ENCODE peak calls at places on chromosomes 3 and 15, in five cellular contexts. One of them, this sample, is unnamed.

GRCh38 chr3:172808969-172809546 is 58.5 kb downstream of the ECT2 start:
- DNase-seq in mesendoderm: peak; percentile 33
- DNase-seq in NCI-H460: peak; percentile 30
- DNase-seq in activated T-cell treated with anti-CD3 and anti-CD28 coated beads, Interleukin-2, amount 50 U/mL, for 72 hours: no peak
- DNase-seq in foreskin fibroblast: peak; percentile 56
- DNase-seq in this sample: no peak

GRCh38 chr3:66693461-66693912 is 192.7 kb upstream of the LRIG1 start:
- DNase-seq in NCI-H460: no peak
- DNase-seq in foreskin fibroblast: peak; percentile 56
- DNase-seq in activated T-cell treated with anti-CD3 and anti-CD28 coated beads, Interleukin-2, amount 50 U/mL, for 72 hours: no peak
- DNase-seq in mesendoderm: no peak
- DNase-seq in this sample: no peak

GRCh38 chr15:20295238-20295811 is 246.3 kb downstream of the GOLGA6L6 start:
- DNase-seq in NCI-H460: no peak
- DNase-seq in activated T-cell treated with anti-CD3 and anti-CD28 coated beads, Interleukin-2, amount 50 U/mL, for 72 hours: no peak
- DNase-seq in foreskin fibroblast: no peak
- DNase-seq in mesendoderm: no peak
- DNase-seq in this sample: no peak

GRCh38 chr15:50879016-50879415 is 29.5 kb upstream of the AP4E1 start:
- DNase-seq in activated T-cell treated with anti-CD3 and anti-CD28 coated beads, Interleukin-2, amount 50 U/mL, for 72 hours: peak; percentile 64
- DNase-seq in foreskin fibroblast: no peak
- DNase-seq in NCI-H460: no peak
- DNase-seq in mesendoderm: no peak
- DNase-seq in this sample: no peak

GRCh38 chr3:33884204-33884561 is 85.8 kb downstream of the PDCD6IP start:
- DNase-seq in activated T-cell treated with anti-CD3 and anti-CD28 coated beads, Interleukin-2, amount 50 U/mL, for 72 hours: no peak
- DNase-seq in foreskin fibroblast: peak; percentile 81
- DNase-seq in NCI-H460: peak; percentile 30
- DNase-seq in mesendoderm: peak; percentile 32
- DNase-seq in this sample: no peak

GRCh38 chr3:133464573-133464972 is 64.7 kb downstream of the BFSP2 start:
- DNase-seq in NCI-H460: no peak
- DNase-seq in mesendoderm: no peak
- DNase-seq in activated T-cell treated with anti-CD3 and anti-CD28 coated beads, Interleukin-2, amount 50 U/mL, for 72 hours: no peak
- DNase-seq in foreskin fibroblast: peak; percentile 66
- DNase-seq in this sample: no peak

GRCh38 chr3:87674397-87675161 is 384.2 kb downstream of the CGGBP1 start:
- DNase-seq in NCI-H460: no peak
- DNase-seq in mesendoderm: no peak
- DNase-seq in activated T-cell treated with anti-CD3 and anti-CD28 coated beads, Interleukin-2, amount 50 U/mL, for 72 hours: no peak
- DNase-seq in foreskin fibroblast: no peak
- DNase-seq in this sample: no peak

GRCh38 chr3:125147491-125147820 is 65.1 kb downstream of the SLC12A8 start:
- DNase-seq in foreskin fibroblast: no peak
- DNase-seq in NCI-H460: no peak
- DNase-seq in activated T-cell treated with anti-CD3 and anti-CD28 coated beads, Interleukin-2, amount 50 U/mL, for 72 hours: no peak
- DNase-seq in mesendoderm: no peak
- DNase-seq in this sample: no peak

GRCh38 chr3:74445541-74445940 is 168.9 kb downstream of the CNTN3 start:
- DNase-seq in mesendoderm: no peak
- DNase-seq in activated T-cell treated with anti-CD3 and anti-CD28 coated beads, Interleukin-2, amount 50 U/mL, for 72 hours: no peak
- DNase-seq in NCI-H460: no peak
- DNase-seq in foreskin fibroblast: no peak
- DNase-seq in this sample: no peak

GRCh38 chr3:65778966-65779365 is 259.8 kb downstream of the MAGI1 start:
- DNase-seq in mesendoderm: no peak
- DNase-seq in foreskin fibroblast: peak; percentile 10
- DNase-seq in activated T-cell treated with anti-CD3 and anti-CD28 coated beads, Interleukin-2, amount 50 U/mL, for 72 hours: no peak
- DNase-seq in NCI-H460: no peak
- DNase-seq in this sample: no peak

GRCh38 chr15:80785335-80785734 is 6.2 kb downstream of the CEMIP start:
- DNase-seq in mesendoderm: no peak
- DNase-seq in NCI-H460: no peak
- DNase-seq in foreskin fibroblast: peak; percentile 45
- DNase-seq in activated T-cell treated with anti-CD3 and anti-CD28 coated beads, Interleukin-2, amount 50 U/mL, for 72 hours: no peak
- DNase-seq in this sample: no peak

GRCh38 chr3:106120334-106120733 is 251.5 kb upstream of the CBLB start:
- DNase-seq in activated T-cell treated with anti-CD3 and anti-CD28 coated beads, Interleukin-2, amount 50 U/mL, for 72 hours: no peak
- DNase-seq in foreskin fibroblast: peak; percentile 65
- DNase-seq in NCI-H460: peak; percentile 50
- DNase-seq in mesendoderm: no peak
- DNase-seq in this sample: no peak

GRCh38 chr3:65406470-65406869 is 632.2 kb downstream of the MAGI1 start:
- DNase-seq in mesendoderm: no peak
- DNase-seq in activated T-cell treated with anti-CD3 and anti-CD28 coated beads, Interleukin-2, amount 50 U/mL, for 72 hours: no peak
- DNase-seq in foreskin fibroblast: peak; percentile 76
- DNase-seq in NCI-H460: no peak
- DNase-seq in this sample: no peak

GRCh38 chr3:123732447-123732846 is 147.6 kb upstream of the HACD2 start:
- DNase-seq in activated T-cell treated with anti-CD3 and anti-CD28 coated beads, Interleukin-2, amount 50 U/mL, for 72 hours: peak; percentile 10
- DNase-seq in NCI-H460: no peak
- DNase-seq in foreskin fibroblast: peak; percentile 82
- DNase-seq in mesendoderm: no peak
- DNase-seq in this sample: no peak

GRCh38 chr15:41949400-41950126 is 22.8 kb downstream of the EHD4 start:
- DNase-seq in activated T-cell treated with anti-CD3 and anti-CD28 coated beads, Interleukin-2, amount 50 U/mL, for 72 hours: no peak
- DNase-seq in foreskin fibroblast: no peak
- DNase-seq in NCI-H460: no peak
- DNase-seq in mesendoderm: peak; percentile 85
- DNase-seq in this sample: no peak

GRCh38 chr15:101535170-101535902 is 45.8 kb upstream of the PCSK6 start:
- DNase-seq in mesendoderm: no peak
- DNase-seq in activated T-cell treated with anti-CD3 and anti-CD28 coated beads, Interleukin-2, amount 50 U/mL, for 72 hours: no peak
- DNase-seq in NCI-H460: no peak
- DNase-seq in foreskin fibroblast: no peak
- DNase-seq in this sample: no peak

GRCh38 chr3:170323371-170323770 is 34.1 kb upstream of the SKIL start:
- DNase-seq in NCI-H460: no peak
- DNase-seq in mesendoderm: no peak
- DNase-seq in activated T-cell treated with anti-CD3 and anti-CD28 coated beads, Interleukin-2, amount 50 U/mL, for 72 hours: no peak
- DNase-seq in foreskin fibroblast: no peak
- DNase-seq in this sample: no peak

GRCh38 chr3:11642455-11643162 is 1.1 kb downstream of the VGLL4 start:
- DNase-seq in foreskin fibroblast: peak; percentile 85
- DNase-seq in mesendoderm: peak; percentile 84
- DNase-seq in activated T-cell treated with anti-CD3 and anti-CD28 coated beads, Interleukin-2, amount 50 U/mL, for 72 hours: peak; percentile 65
- DNase-seq in NCI-H460: peak; percentile 39
- DNase-seq in this sample: peak; percentile 78

GRCh38 chr3:8113649-8114048 is 388.0 kb upstream of the LMCD1 start:
- DNase-seq in mesendoderm: peak; percentile 91
- DNase-seq in foreskin fibroblast: no peak
- DNase-seq in activated T-cell treated with anti-CD3 and anti-CD28 coated beads, Interleukin-2, amount 50 U/mL, for 72 hours: no peak
- DNase-seq in NCI-H460: no peak
- DNase-seq in this sample: no peak

GRCh38 chr3:190533511-190534282 is 19.8 kb downstream of the IL1RAP start:
- DNase-seq in activated T-cell treated with anti-CD3 and anti-CD28 coated beads, Interleukin-2, amount 50 U/mL, for 72 hours: no peak
- DNase-seq in mesendoderm: no peak
- DNase-seq in foreskin fibroblast: peak; percentile 71
- DNase-seq in NCI-H460: peak; percentile 56
- DNase-seq in this sample: no peak

GRCh38 chr3:16896094-16896627 is 11.4 kb downstream of the PLCL2 start:
- DNase-seq in NCI-H460: no peak
- DNase-seq in foreskin fibroblast: no peak
- DNase-seq in mesendoderm: no peak
- DNase-seq in activated T-cell treated with anti-CD3 and anti-CD28 coated beads, Interleukin-2, amount 50 U/mL, for 72 hours: no peak
- DNase-seq in this sample: no peak

GRCh38 chr3:15206662-15207576 is 873 bp downstream of the CAPN7 start:
- DNase-seq in NCI-H460: peak; percentile 25
- DNase-seq in foreskin fibroblast: peak; percentile 58
- DNase-seq in activated T-cell treated with anti-CD3 and anti-CD28 coated beads, Interleukin-2, amount 50 U/mL, for 72 hours: peak; percentile 26
- DNase-seq in mesendoderm: peak; percentile 32
- DNase-seq in this sample: peak; percentile 49

GRCh38 chr3:152448091-152448490 is 179.4 kb downstream of the MBNL1 start:
- DNase-seq in NCI-H460: no peak
- DNase-seq in foreskin fibroblast: no peak
- DNase-seq in mesendoderm: no peak
- DNase-seq in activated T-cell treated with anti-CD3 and anti-CD28 coated beads, Interleukin-2, amount 50 U/mL, for 72 hours: no peak
- DNase-seq in this sample: no peak

GRCh38 chr3:102089904-102090492 is 240.7 kb downstream of the NFKBIZ start:
- DNase-seq in activated T-cell treated with anti-CD3 and anti-CD28 coated beads, Interleukin-2, amount 50 U/mL, for 72 hours: no peak
- DNase-seq in mesendoderm: no peak
- DNase-seq in NCI-H460: peak; percentile 26
- DNase-seq in foreskin fibroblast: peak; percentile 85
- DNase-seq in this sample: no peak

GRCh38 chr3:107753494-107753893 is 230.7 kb downstream of the BBX start:
- DNase-seq in foreskin fibroblast: peak; percentile 34
- DNase-seq in NCI-H460: peak; percentile 29
- DNase-seq in activated T-cell treated with anti-CD3 and anti-CD28 coated beads, Interleukin-2, amount 50 U/mL, for 72 hours: peak; percentile 9
- DNase-seq in mesendoderm: peak; percentile 82
- DNase-seq in this sample: peak; percentile 53

GRCh38 chr3:29802057-29802456 is 521.2 kb downstream of the RBMS3 start:
- DNase-seq in mesendoderm: no peak
- DNase-seq in foreskin fibroblast: no peak
- DNase-seq in NCI-H460: no peak
- DNase-seq in activated T-cell treated with anti-CD3 and anti-CD28 coated beads, Interleukin-2, amount 50 U/mL, for 72 hours: no peak
- DNase-seq in this sample: no peak

GRCh38 chr15:87567399-87567798 is 689.1 kb downstream of the NTRK3 start:
- DNase-seq in activated T-cell treated with anti-CD3 and anti-CD28 coated beads, Interleukin-2, amount 50 U/mL, for 72 hours: no peak
- DNase-seq in mesendoderm: no peak
- DNase-seq in foreskin fibroblast: no peak
- DNase-seq in NCI-H460: no peak
- DNase-seq in this sample: no peak

GRCh38 chr15:89825264-89825940 is 10.8 kb upstream of the ANPEP start:
- DNase-seq in foreskin fibroblast: no peak
- DNase-seq in NCI-H460: no peak
- DNase-seq in activated T-cell treated with anti-CD3 and anti-CD28 coated beads, Interleukin-2, amount 50 U/mL, for 72 hours: no peak
- DNase-seq in mesendoderm: no peak
- DNase-seq in this sample: no peak

GRCh38 chr3:79039192-79039591 is 728.6 kb downstream of the ROBO1 start:
- DNase-seq in mesendoderm: no peak
- DNase-seq in activated T-cell treated with anti-CD3 and anti-CD28 coated beads, Interleukin-2, amount 50 U/mL, for 72 hours: no peak
- DNase-seq in NCI-H460: no peak
- DNase-seq in foreskin fibroblast: peak; percentile 60
- DNase-seq in this sample: no peak

GRCh38 chr3:27715863-27716262 is 6.3 kb downstream of the EOMES start:
- DNase-seq in mesendoderm: no peak
- DNase-seq in foreskin fibroblast: peak; percentile 15
- DNase-seq in NCI-H460: no peak
- DNase-seq in activated T-cell treated with anti-CD3 and anti-CD28 coated beads, Interleukin-2, amount 50 U/mL, for 72 hours: no peak
- DNase-seq in this sample: no peak

GRCh38 chr15:61835476-61836106 is 224.7 kb downstream of the VPS13C start:
- DNase-seq in foreskin fibroblast: peak; percentile 84
- DNase-seq in NCI-H460: peak; percentile 46
- DNase-seq in activated T-cell treated with anti-CD3 and anti-CD28 coated beads, Interleukin-2, amount 50 U/mL, for 72 hours: peak; percentile 53
- DNase-seq in mesendoderm: peak; percentile 67
- DNase-seq in this sample: peak; percentile 62